ENCODE peak calls at places on chromosomes 5 and 9, in four cellular contexts. N, F, A and T are unnamed samples.
A peak's percentile ranks its signal among the peaks of the same experiment; 100 is the strongest.

GRCh38 chr5:150511641-150512367 is 3.9 kb downstream of the NDST1 start:
- DNase-seq in A (peak; percentile 73), N (no peak), F (peak; percentile 77), T (no peak)

GRCh38 chr9:91101598-91102168 is 260.0 kb downstream of the AUH start:
- DNase-seq in N (no peak), F (no peak), A (no peak), T (no peak)

GRCh38 chr5:33337621-33337960 is 103.2 kb upstream of the TARS1 start:
- DNase-seq in F (no peak), N (no peak), A (no peak), T (no peak)

GRCh38 chr9:127694890-127695735 is 11.7 kb upstream of the CFAP157 start:
- DNase-seq in A (peak; percentile 50), N (no peak), F (no peak), T (no peak)

GRCh38 chr5:23268136-23268535 is 239.3 kb upstream of the PRDM9 start:
- DNase-seq in A (no peak), F (no peak), N (no peak), T (no peak)

GRCh38 chr5:73485715-73486114 is 12.5 kb upstream of the BTF3 start:
- DNase-seq in N (no peak), F (no peak), A (no peak), T (no peak)

GRCh38 chr5:21452429-21452828 is 1400.7 kb downstream of the CDH12 start:
- DNase-seq in F (no peak), N (no peak), A (no peak), T (no peak)

GRCh38 chr5:43874772-43875171 is 271.8 kb downstream of the NNT start:
- DNase-seq in N (no peak), F (peak; percentile 28), A (peak; percentile 31), T (no peak)

GRCh38 chr9:22108581-22109370 is 99.7 kb upstream of the CDKN2B start:
- DNase-seq in N (no peak), A (no peak), F (peak; percentile 14), T (no peak)

GRCh38 chr9:86614871-86615849 is 260.9 kb upstream of the TUT7 start:
- DNase-seq in F (no peak), N (peak; percentile 65), A (peak; percentile 85), T (no peak)

GRCh38 chr9:9949948-9950347 is 662.9 kb downstream of the PTPRD start:
- DNase-seq in F (peak; percentile 54), N (no peak), A (no peak), T (no peak)

GRCh38 chr5:129945779-129946270 is 41.6 kb downstream of the CHSY3 start:
- DNase-seq in A (peak; percentile 9), F (no peak), N (no peak), T (no peak)

GRCh38 chr9:76629205-76629990 is 134.8 kb upstream of the PCA3 start:
- DNase-seq in N (no peak), A (no peak), F (no peak), T (no peak)

GRCh38 chr5:122478741-122479459 is 166.9 kb downstream of the SNCAIP start:
- DNase-seq in N (no peak), F (no peak), A (peak; percentile 57), T (peak; percentile 22)

GRCh38 chr5:88190106-88190834 is 78.4 kb downstream of the TMEM161B start:
- DNase-seq in A (no peak), N (no peak), F (no peak), T (no peak)

GRCh38 chr9:107246259-107247254 is 36.5 kb upstream of the RAD23B start:
- DNase-seq in A (no peak), F (peak; percentile 17), N (no peak), T (no peak)

GRCh38 chr5:56951131-56951945 is 585 bp downstream of the MIER3 start:
- DNase-seq in N (peak; percentile 85), A (no peak), F (peak; percentile 65), T (peak; percentile 22)

GRCh38 chr5:96117863-96118651 is 156.4 kb upstream of the ELL2 start:
- DNase-seq in F (no peak), A (no peak), N (no peak), T (no peak)